ENCODE peak calls at places on chromosomes 13 and 19, in five cellular contexts. One of them, this sample, is unnamed.

GRCh38 chr13:77898097-77898496 is 20.5 kb downstream of the EDNRB start:
- DNase-seq in tibial nerve: no peak
- DNase-seq in A549: no peak
- DNase-seq in ovary: no peak
- DNase-seq in transverse colon: no peak
- DNase-seq in this sample: no peak

GRCh38 chr13:101552286-101552685 is 99.8 kb downstream of the ITGBL1 start:
- DNase-seq in transverse colon: no peak
- DNase-seq in A549: no peak
- DNase-seq in tibial nerve: no peak
- DNase-seq in ovary: no peak
- DNase-seq in this sample: no peak

GRCh38 chr13:23984541-23984940 is 87.2 kb upstream of the C1QTNF9B start:
- DNase-seq in transverse colon: no peak
- DNase-seq in A549: no peak
- DNase-seq in tibial nerve: no peak
- DNase-seq in ovary: no peak
- DNase-seq in this sample: peak

GRCh38 chr13:44410328-44410859 is 36.8 kb downstream of the SERP2 start:
- DNase-seq in transverse colon: peak
- DNase-seq in ovary: no peak
- DNase-seq in A549: no peak
- DNase-seq in tibial nerve: no peak
- DNase-seq in this sample: no peak

GRCh38 chr13:35514166-35514565 is 37.7 kb upstream of the MAB21L1 start:
- DNase-seq in tibial nerve: no peak
- DNase-seq in ovary: no peak
- DNase-seq in transverse colon: no peak
- DNase-seq in A549: no peak
- DNase-seq in this sample: no peak

GRCh38 chr19:12692960-12693359 is 3.5 kb downstream of the FBXW9 start:
- DNase-seq in tibial nerve: no peak
- DNase-seq in ovary: no peak
- DNase-seq in transverse colon: no peak
- DNase-seq in A549: no peak
- DNase-seq in this sample: no peak

GRCh38 chr19:4343056-4343844 is at the start of gene MPND:
- DNase-seq in tibial nerve: peak
- DNase-seq in A549: peak
- DNase-seq in ovary: peak
- DNase-seq in transverse colon: peak
- DNase-seq in this sample: peak

GRCh38 chr13:103030776-103031175 is 35.4 kb downstream of the SLC10A2 start:
- DNase-seq in transverse colon: no peak
- DNase-seq in ovary: no peak
- DNase-seq in A549: no peak
- DNase-seq in tibial nerve: no peak
- DNase-seq in this sample: no peak

GRCh38 chr13:30431269-30431950 is 9.1 kb downstream of the UBE2L5 start:
- DNase-seq in transverse colon: no peak
- DNase-seq in A549: no peak
- DNase-seq in tibial nerve: no peak
- DNase-seq in ovary: no peak
- DNase-seq in this sample: no peak

GRCh38 chr13:32381539-32381938 is 46.4 kb downstream of the N4BP2L1 start:
- DNase-seq in A549: peak
- DNase-seq in transverse colon: no peak
- DNase-seq in ovary: no peak
- DNase-seq in tibial nerve: no peak
- DNase-seq in this sample: no peak

GRCh38 chr13:47330031-47330430 is 433.2 kb upstream of the HTR2A start:
- DNase-seq in ovary: no peak
- DNase-seq in A549: no peak
- DNase-seq in tibial nerve: no peak
- DNase-seq in transverse colon: no peak
- DNase-seq in this sample: no peak

GRCh38 chr13:24615911-24616472 is 64.2 kb upstream of the ATP12A start:
- DNase-seq in tibial nerve: no peak
- DNase-seq in A549: no peak
- DNase-seq in ovary: no peak
- DNase-seq in transverse colon: no peak
- DNase-seq in this sample: no peak

GRCh38 chr19:27779953-27780352 is 1433.0 kb downstream of the UQCRFS1 start:
- DNase-seq in ovary: no peak
- DNase-seq in tibial nerve: no peak
- DNase-seq in A549: no peak
- DNase-seq in transverse colon: no peak
- DNase-seq in this sample: no peak

GRCh38 chr19:5877869-5878268 is 7.5 kb upstream of the FUT5 start:
- DNase-seq in ovary: no peak
- DNase-seq in transverse colon: no peak
- DNase-seq in A549: no peak
- DNase-seq in tibial nerve: no peak
- DNase-seq in this sample: no peak

GRCh38 chr13:23871616-23872220 is 17.5 kb downstream of the MIPEP start:
- DNase-seq in ovary: no peak
- DNase-seq in tibial nerve: no peak
- DNase-seq in A549: peak
- DNase-seq in transverse colon: no peak
- DNase-seq in this sample: no peak

GRCh38 chr19:47093254-47093653 is 20.3 kb downstream of the ZC3H4 start:
- DNase-seq in transverse colon: no peak
- DNase-seq in ovary: no peak
- DNase-seq in A549: no peak
- DNase-seq in tibial nerve: no peak
- DNase-seq in this sample: no peak

GRCh38 chr13:40604135-40604534 is 62.3 kb downstream of the FOXO1 start:
- DNase-seq in A549: no peak
- DNase-seq in transverse colon: no peak
- DNase-seq in ovary: no peak
- DNase-seq in tibial nerve: no peak
- DNase-seq in this sample: no peak

GRCh38 chr19:40512473-40513344 is 45.9 kb downstream of the SPTBN4 start:
- DNase-seq in tibial nerve: no peak
- DNase-seq in A549: peak
- DNase-seq in ovary: no peak
- DNase-seq in transverse colon: no peak
- DNase-seq in this sample: no peak

GRCh38 chr19:13834308-13834790 is 39.1 kb downstream of the ZSWIM4 start:
- DNase-seq in tibial nerve: no peak
- DNase-seq in ovary: no peak
- DNase-seq in transverse colon: no peak
- DNase-seq in A549: peak
- DNase-seq in this sample: no peak

GRCh38 chr19:35790981-35791813 is 15.8 kb downstream of the ARHGAP33 start:
- DNase-seq in transverse colon: no peak
- DNase-seq in tibial nerve: no peak
- DNase-seq in A549: peak
- DNase-seq in ovary: no peak
- DNase-seq in this sample: no peak

GRCh38 chr19:54662730-54663129 is at the start of gene LILRB4:
- DNase-seq in tibial nerve: no peak
- DNase-seq in A549: no peak
- DNase-seq in transverse colon: peak
- DNase-seq in ovary: no peak
- DNase-seq in this sample: no peak

GRCh38 chr13:94454334-94454733 is 25.1 kb downstream of the DCT start:
- DNase-seq in ovary: no peak
- DNase-seq in transverse colon: no peak
- DNase-seq in tibial nerve: no peak
- DNase-seq in A549: no peak
- DNase-seq in this sample: no peak

GRCh38 chr13:30107536-30108136 is 199.7 kb downstream of the KATNAL1 start:
- DNase-seq in ovary: no peak
- DNase-seq in transverse colon: peak
- DNase-seq in tibial nerve: no peak
- DNase-seq in A549: peak
- DNase-seq in this sample: no peak

GRCh38 chr19:5913739-5914357 is at the start of gene CAPS:
- DNase-seq in transverse colon: peak
- DNase-seq in tibial nerve: peak
- DNase-seq in ovary: no peak
- DNase-seq in A549: peak
- DNase-seq in this sample: no peak

GRCh38 chr13:32229443-32229842 is 85.7 kb downstream of the ZAR1L start:
- DNase-seq in A549: no peak
- DNase-seq in transverse colon: no peak
- DNase-seq in ovary: no peak
- DNase-seq in tibial nerve: no peak
- DNase-seq in this sample: peak

GRCh38 chr13:72221276-72221962 is 354.4 kb upstream of the DACH1 start:
- DNase-seq in tibial nerve: no peak
- DNase-seq in transverse colon: peak
- DNase-seq in ovary: no peak
- DNase-seq in A549: peak
- DNase-seq in this sample: no peak

GRCh38 chr13:110338441-110339101 is 31.5 kb downstream of the COL4A2 start:
- DNase-seq in ovary: no peak
- DNase-seq in tibial nerve: peak
- DNase-seq in transverse colon: peak
- DNase-seq in A549: no peak
- DNase-seq in this sample: no peak

GRCh38 chr19:47483200-47483599 is 819 bp downstream of the KPTN start:
- DNase-seq in tibial nerve: no peak
- DNase-seq in transverse colon: no peak
- DNase-seq in ovary: peak
- DNase-seq in A549: no peak
- DNase-seq in this sample: no peak

GRCh38 chr19:35307990-35308389 is 16.0 kb downstream of the MAG start:
- DNase-seq in A549: no peak
- DNase-seq in transverse colon: no peak
- DNase-seq in ovary: peak
- DNase-seq in tibial nerve: no peak
- DNase-seq in this sample: no peak

GRCh38 chr13:105334211-105334610 is 1201.3 kb downstream of the EFNB2 start:
- DNase-seq in tibial nerve: no peak
- DNase-seq in ovary: no peak
- DNase-seq in transverse colon: no peak
- DNase-seq in A549: no peak
- DNase-seq in this sample: no peak

GRCh38 chr19:56988271-56988670 is 131.5 kb upstream of the USP29 start:
- DNase-seq in A549: no peak
- DNase-seq in transverse colon: no peak
- DNase-seq in ovary: peak
- DNase-seq in tibial nerve: no peak
- DNase-seq in this sample: no peak

GRCh38 chr19:56983148-56983547 is 136.6 kb upstream of the USP29 start:
- DNase-seq in transverse colon: no peak
- DNase-seq in A549: no peak
- DNase-seq in ovary: peak
- DNase-seq in tibial nerve: no peak
- DNase-seq in this sample: no peak

GRCh38 chr19:56983804-56984203 is 136.0 kb upstream of the USP29 start:
- DNase-seq in transverse colon: no peak
- DNase-seq in ovary: no peak
- DNase-seq in A549: no peak
- DNase-seq in tibial nerve: no peak
- DNase-seq in this sample: no peak

DNA sequence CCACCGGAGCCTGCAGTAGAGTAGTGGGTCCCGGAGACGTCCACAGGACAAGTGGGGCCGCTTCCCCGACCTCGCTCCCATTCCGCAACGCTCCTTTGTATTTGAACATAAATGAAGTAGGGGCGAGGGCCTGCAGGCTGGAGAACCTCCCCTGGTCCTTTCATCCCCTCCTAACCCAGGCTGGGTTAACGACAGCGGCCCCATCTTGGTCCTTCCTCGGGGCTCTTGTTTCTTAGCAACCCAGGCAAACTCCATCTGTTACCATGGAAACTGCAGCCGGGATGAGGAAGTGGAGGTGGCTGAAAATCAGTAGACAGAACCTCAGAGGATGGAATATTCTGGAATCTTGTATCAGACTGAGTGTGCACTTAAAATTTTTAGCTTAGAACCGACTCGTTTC is 132.6 kb upstream of the USP29 start:
- DNase-seq in ovary: peak
- DNase-seq in A549: no peak
- DNase-seq in transverse colon: no peak
- DNase-seq in tibial nerve: no peak
- DNase-seq in this sample: no peak
- TF ChIP-seq EP300 in ovary: no peak
- TF ChIP-seq EP300 in A549: no peak
- TF ChIP-seq EP300 in transverse colon: no peak
- TF ChIP-seq EP300 in tibial nerve: no peak
- TF ChIP-seq EP300 in this sample: no peak

GRCh38 chr13:28563609-28564008 is 68.7 kb upstream of the FLT1 start:
- DNase-seq in ovary: no peak
- DNase-seq in tibial nerve: no peak
- DNase-seq in transverse colon: no peak
- DNase-seq in A549: no peak
- DNase-seq in this sample: no peak
- H3K27ac ChIP-seq in ovary: no peak
- H3K27ac ChIP-seq in tibial nerve: no peak
- H3K27ac ChIP-seq in transverse colon: no peak
- H3K27ac ChIP-seq in A549: no peak
- H3K27ac ChIP-seq in this sample: no peak

GRCh38 chr19:1437609-1438008 is 587 bp upstream of the RPS15 start:
- DNase-seq in tibial nerve: no peak
- DNase-seq in transverse colon: no peak
- DNase-seq in ovary: no peak
- DNase-seq in A549: no peak
- DNase-seq in this sample: no peak
- H3K4me3 ChIP-seq in tibial nerve: no peak
- H3K4me3 ChIP-seq in transverse colon: peak
- H3K4me3 ChIP-seq in ovary: no peak
- H3K4me3 ChIP-seq in A549: no peak
- H3K4me3 ChIP-seq in this sample: peak

DNA sequence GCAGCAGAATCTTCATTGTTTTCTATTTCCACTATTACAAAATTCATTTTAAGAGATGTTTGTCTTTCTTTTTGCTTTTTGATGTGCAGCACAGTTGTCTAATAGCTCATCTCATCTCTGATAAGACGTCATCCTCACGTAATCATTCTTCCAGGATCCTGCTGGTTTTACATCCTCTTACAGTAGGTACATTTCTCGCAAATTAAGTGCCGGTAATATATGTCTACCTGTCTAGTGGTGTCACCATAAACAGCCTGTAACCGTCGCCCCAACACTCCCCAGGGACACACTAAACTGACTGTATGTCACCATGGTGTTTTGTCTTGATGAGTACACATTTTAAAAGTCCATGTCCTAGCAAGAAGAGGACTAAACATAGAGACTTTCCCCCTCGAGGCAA is 94.5 kb upstream of the VSTM2B start:
- DNase-seq in ovary: no peak
- DNase-seq in tibial nerve: no peak
- DNase-seq in transverse colon: no peak
- DNase-seq in A549: no peak
- DNase-seq in this sample: no peak
- TF ChIP-seq EP300 in ovary: no peak
- TF ChIP-seq EP300 in tibial nerve: no peak
- TF ChIP-seq EP300 in transverse colon: no peak
- TF ChIP-seq EP300 in A549: no peak
- TF ChIP-seq EP300 in this sample: no peak

GRCh38 chr13:37835392-37835791 is 34.2 kb downstream of the TRPC4 start:
- DNase-seq in A549: no peak
- DNase-seq in tibial nerve: no peak
- DNase-seq in ovary: no peak
- DNase-seq in transverse colon: no peak
- DNase-seq in this sample: no peak
- H3K27ac ChIP-seq in A549: no peak
- H3K27ac ChIP-seq in tibial nerve: no peak
- H3K27ac ChIP-seq in ovary: no peak
- H3K27ac ChIP-seq in transverse colon: no peak
- H3K27ac ChIP-seq in this sample: no peak